ENCODE peak calls at places on chromosomes 13 and 19, in eight cellular contexts. V is mucosa of descending colon; R is endodermal cell; W is fibroblast of pulmonary artery; A is CD4-positive, CD25-positive, alpha-beta regulatory T cell; E is small intestine; X is left ventricle myocardium inferior; Q is astrocyte of the spinal cord. Z is an unnamed sample.

GRCh38 chr13:73325351-73326214 is 266.8 kb downstream of the KLF5 start:
- DNase-seq in V (no peak), E (peak), A (no peak), R (no peak), X (no peak), Q (no peak), W (no peak), Z (peak)

GRCh38 chr13:36131215-36131930 is at the start of gene DCLK1:
- DNase-seq in X (peak), V (peak), Q (peak), A (no peak), R (peak), W (peak), E (no peak), Z (peak)

GRCh38 chr19:10502524-10503001 is 593 bp downstream of the KEAP1 start:
- DNase-seq in Q (peak), X (peak), W (peak), E (peak), V (peak), A (peak), R (peak), Z (peak)

GRCh38 chr13:102440259-102440936 is 38.5 kb upstream of the FGF14 start:
- DNase-seq in A (no peak), V (peak), X (no peak), E (no peak), R (no peak), Q (no peak), W (no peak), Z (peak)

GRCh38 chr19:6766357-6767080 is 716 bp downstream of the SH2D3A start:
- DNase-seq in E (peak), V (peak), A (no peak), W (no peak), R (peak), X (no peak), Q (no peak), Z (peak)

GRCh38 chr13:46165485-46166220 is 16.3 kb downstream of the LCP1 start:
- DNase-seq in A (no peak), X (no peak), V (no peak), W (no peak), R (no peak), Q (peak), E (no peak), Z (peak)

GRCh38 chr13:40566811-40567210 is 99.6 kb downstream of the FOXO1 start:
- DNase-seq in X (no peak), W (no peak), Q (no peak), R (no peak), V (no peak), A (no peak), E (no peak), Z (no peak)

GRCh38 chr13:31610270-31610998 is 128.9 kb upstream of the RXFP2 start:
- DNase-seq in V (no peak), R (no peak), Q (no peak), E (no peak), X (no peak), W (no peak), A (no peak), Z (peak)

GRCh38 chr13:105920375-105920774 is 615.1 kb downstream of the EFNB2 start:
- DNase-seq in A (no peak), X (no peak), W (peak), R (no peak), E (peak), V (no peak), Q (peak), Z (peak)

GRCh38 chr13:75507027-75508001 is 25.3 kb upstream of the TBC1D4 start:
- DNase-seq in Q (no peak), X (no peak), V (no peak), A (no peak), R (no peak), E (no peak), W (no peak), Z (peak)

GRCh38 chr13:78700121-78700910 is 41.4 kb upstream of the OBI1 start:
- DNase-seq in Q (peak), W (peak), R (no peak), A (no peak), X (no peak), E (no peak), V (no peak), Z (peak)

GRCh38 chr13:111345682-111346081 is 25.2 kb downstream of the TEX29 start:
- DNase-seq in Q (no peak), W (no peak), V (no peak), E (no peak), R (no peak), A (no peak), X (no peak), Z (no peak)

GRCh38 chr19:18846862-18847515 is 15.2 kb downstream of the UPF1 start:
- DNase-seq in A (peak), E (peak), X (peak), V (peak), Q (peak), W (peak), R (peak), Z (peak)

GRCh38 chr19:53432088-53432661 is 391 bp downstream of the ZNF761 start:
- DNase-seq in R (peak), Q (no peak), E (no peak), X (peak), A (peak), W (peak), V (peak), Z (peak)

GRCh38 chr19:13060233-13060963 is 42.3 kb downstream of the LYL1 start:
- DNase-seq in A (no peak), Q (no peak), W (peak), V (peak), X (peak), E (no peak), R (peak), Z (no peak)

GRCh38 chr13:80871481-80871880 is 530.6 kb upstream of the SPRY2 start:
- DNase-seq in X (no peak), A (no peak), R (no peak), V (no peak), E (no peak), Q (peak), W (peak), Z (peak)

GRCh38 chr19:30681162-30681996 is 309.2 kb downstream of the ZNF536 start:
- DNase-seq in A (no peak), W (no peak), R (peak), E (no peak), X (no peak), Q (no peak), V (no peak), Z (no peak)

GRCh38 chr13:43058318-43058674 is 34.9 kb downstream of the DNAJC15 start:
- DNase-seq in X (no peak), V (peak), R (peak), A (no peak), E (peak), W (peak), Q (peak), Z (peak)

GRCh38 chr13:95573226-95573625 is 20.7 kb downstream of the CLDN10 start:
- DNase-seq in E (no peak), A (no peak), Q (peak), V (no peak), W (peak), R (no peak), X (no peak), Z (peak)

GRCh38 chr19:7386769-7387168 is 38.0 kb downstream of the ARHGEF18 start:
- DNase-seq in V (no peak), W (no peak), A (no peak), E (no peak), X (no peak), Q (no peak), R (no peak), Z (no peak)

GRCh38 chr13:33053397-33054066 is 37.3 kb downstream of the KL start:
- DNase-seq in W (no peak), X (no peak), E (no peak), R (no peak), V (no peak), Q (peak), A (no peak), Z (no peak)

DNA sequence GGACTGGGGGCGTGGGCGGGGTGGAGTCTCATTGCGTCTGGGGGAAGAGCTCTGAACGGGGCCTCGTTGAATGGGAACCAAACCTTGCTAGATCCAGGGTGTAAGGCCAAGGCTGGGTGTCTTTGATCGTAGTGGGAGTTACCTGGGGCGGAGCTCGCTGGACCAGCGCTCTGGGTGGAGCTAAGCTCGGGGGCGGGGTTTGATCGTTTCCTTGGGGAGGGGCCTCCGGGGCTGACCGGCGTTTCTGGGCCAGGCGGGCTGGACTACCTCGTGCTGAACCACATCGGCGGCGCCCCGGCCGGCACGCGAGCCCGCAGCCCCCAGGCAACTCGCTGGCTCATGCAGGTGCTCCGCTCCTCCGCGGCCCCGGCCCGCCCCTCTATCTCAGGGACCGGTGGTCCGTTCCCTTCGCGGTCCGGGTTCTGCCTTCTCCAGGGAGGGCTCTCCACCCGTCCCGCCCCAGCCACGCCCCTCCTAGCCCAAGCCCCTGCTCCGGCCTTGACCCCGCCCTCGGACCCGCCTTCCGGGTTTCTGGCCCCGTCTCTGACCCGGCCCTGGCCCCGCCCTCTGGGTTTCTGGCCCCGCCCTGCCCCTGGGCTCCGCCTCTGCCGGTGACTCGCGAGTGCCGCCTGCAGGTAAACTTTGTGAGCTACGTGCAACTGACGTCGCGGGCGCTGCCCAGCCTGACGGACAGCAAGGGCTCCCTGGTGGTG is 3.3 kb upstream of the RPL36 start:
- DNase-seq in A (peak), W (peak), Q (peak), V (peak), X (peak), E (peak), R (peak), Z (peak)
- H3K4me3 ChIP-seq in A (no peak), W (peak), Q (peak), V (peak), X (peak), E (peak), R (peak), Z (peak)

GRCh38 chr19:44752816-44753618 is 4.5 kb downstream of the BCL3 start:
- DNase-seq in E (peak), X (peak), A (peak), R (peak), Q (peak), W (peak), V (peak), Z (peak)

GRCh38 chr19:44753619-44753931 is 5.1 kb downstream of the BCL3 start:
- DNase-seq in W (no peak), Q (no peak), X (no peak), E (no peak), A (no peak), R (no peak), V (no peak), Z (no peak)

GRCh38 chr19:44750713-44751112 is 2.2 kb downstream of the BCL3 start:
- DNase-seq in X (no peak), V (no peak), Q (no peak), W (no peak), E (no peak), A (no peak), R (no peak), Z (no peak)

GRCh38 chr19:44753932-44754742 is 5.6 kb downstream of the BCL3 start:
- DNase-seq in V (peak), Q (peak), W (peak), E (peak), R (peak), X (peak), A (peak), Z (peak)

GRCh38 chr19:44752123-44752815 is 3.8 kb downstream of the BCL3 start:
- DNase-seq in V (no peak), W (no peak), X (no peak), R (no peak), E (no peak), Q (no peak), A (peak), Z (no peak)
- H3K4me3 ChIP-seq in V (no peak), W (peak), X (peak), R (no peak), E (no peak), Q (no peak), A (peak), Z (no peak)

GRCh38 chr19:42155796-42156195 is 23.6 kb upstream of the POU2F2 start:
- DNase-seq in X (no peak), E (no peak), V (no peak), R (no peak), Q (no peak), A (no peak), W (no peak), Z (no peak)

GRCh38 chr19:42153606-42154405 is 21.6 kb upstream of the POU2F2 start:
- DNase-seq in X (no peak), E (no peak), R (no peak), V (no peak), A (no peak), Q (no peak), W (no peak), Z (no peak)

GRCh38 chr19:42152876-42153275 is 20.6 kb upstream of the POU2F2 start:
- DNase-seq in V (no peak), X (no peak), Q (no peak), A (no peak), E (no peak), W (no peak), R (no peak), Z (no peak)

GRCh38 chr19:42156571-42156970 is 24.3 kb upstream of the POU2F2 start:
- DNase-seq in A (no peak), Q (no peak), E (no peak), W (no peak), V (no peak), R (no peak), X (no peak), Z (no peak)

GRCh38 chr19:42154471-42155323 is 22.5 kb upstream of the POU2F2 start:
- DNase-seq in V (no peak), Q (no peak), R (no peak), A (no peak), X (no peak), W (no peak), E (no peak), Z (no peak)
- H3K4me3 ChIP-seq in V (no peak), Q (no peak), R (no peak), A (no peak), X (no peak), W (no peak), E (no peak), Z (no peak)

GRCh38 chr19:16445238-16446107 is 26.3 kb downstream of the EPS15L1 start:
- DNase-seq in R (no peak), W (no peak), X (no peak), V (no peak), E (no peak), A (no peak), Q (peak), Z (peak)

GRCh38 chr19:16449330-16449961 is 22.3 kb downstream of the EPS15L1 start:
- DNase-seq in R (no peak), Q (no peak), W (no peak), E (peak), X (no peak), A (peak), V (no peak), Z (no peak)

GRCh38 chr19:16444273-16444597 is 27.5 kb downstream of the EPS15L1 start:
- DNase-seq in X (no peak), Q (no peak), A (no peak), W (no peak), R (no peak), E (no peak), V (no peak), Z (no peak)

GRCh38 chr19:16446108-16447014 is 25.4 kb downstream of the EPS15L1 start:
- DNase-seq in W (no peak), E (no peak), V (no peak), A (no peak), R (no peak), Q (peak), X (no peak), Z (no peak)

DNA sequence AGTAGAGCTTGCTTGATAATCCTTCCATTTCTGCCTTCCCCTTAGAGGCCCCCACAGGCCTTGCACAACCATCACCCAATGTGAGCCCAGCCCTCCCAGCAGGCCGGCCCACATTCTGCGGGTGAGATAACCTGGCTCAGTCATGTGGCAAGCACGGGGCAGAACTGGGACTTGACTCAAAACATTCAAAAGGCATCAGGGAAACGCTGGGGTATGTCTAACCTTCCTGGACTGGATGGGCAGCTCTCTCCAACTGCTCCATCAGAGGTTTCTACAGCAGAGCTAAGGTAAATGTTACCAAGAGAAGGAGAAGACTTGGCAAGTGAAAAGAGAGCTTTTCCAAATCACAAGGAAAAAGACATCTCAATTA is 24.8 kb downstream of the EPS15L1 start:
- DNase-seq in E (peak), V (no peak), W (peak), Q (peak), R (no peak), X (peak), A (no peak), Z (peak)
- H3K4me3 ChIP-seq in E (no peak), V (no peak), W (peak), Q (no peak), R (no peak), X (peak), A (no peak), Z (no peak)

GRCh38 chr19:48720251-48720612 is 707 bp upstream of the MAMSTR start:
- DNase-seq in E (no peak), W (no peak), R (no peak), Q (no peak), V (no peak), X (peak), A (no peak), Z (no peak)

GRCh38 chr19:48718711-48719231 is 754 bp downstream of the MAMSTR start:
- DNase-seq in E (no peak), R (peak), A (no peak), V (peak), Q (no peak), X (no peak), W (no peak), Z (no peak)

GRCh38 chr19:48717059-48717395 is 2.5 kb downstream of the MAMSTR start:
- DNase-seq in E (no peak), V (peak), R (no peak), A (no peak), X (no peak), Q (no peak), W (no peak), Z (no peak)

GRCh38 chr19:48720613-48721296 is 1.2 kb upstream of the MAMSTR start:
- DNase-seq in A (peak), R (peak), X (peak), W (peak), E (peak), V (peak), Q (peak), Z (peak)

DNA sequence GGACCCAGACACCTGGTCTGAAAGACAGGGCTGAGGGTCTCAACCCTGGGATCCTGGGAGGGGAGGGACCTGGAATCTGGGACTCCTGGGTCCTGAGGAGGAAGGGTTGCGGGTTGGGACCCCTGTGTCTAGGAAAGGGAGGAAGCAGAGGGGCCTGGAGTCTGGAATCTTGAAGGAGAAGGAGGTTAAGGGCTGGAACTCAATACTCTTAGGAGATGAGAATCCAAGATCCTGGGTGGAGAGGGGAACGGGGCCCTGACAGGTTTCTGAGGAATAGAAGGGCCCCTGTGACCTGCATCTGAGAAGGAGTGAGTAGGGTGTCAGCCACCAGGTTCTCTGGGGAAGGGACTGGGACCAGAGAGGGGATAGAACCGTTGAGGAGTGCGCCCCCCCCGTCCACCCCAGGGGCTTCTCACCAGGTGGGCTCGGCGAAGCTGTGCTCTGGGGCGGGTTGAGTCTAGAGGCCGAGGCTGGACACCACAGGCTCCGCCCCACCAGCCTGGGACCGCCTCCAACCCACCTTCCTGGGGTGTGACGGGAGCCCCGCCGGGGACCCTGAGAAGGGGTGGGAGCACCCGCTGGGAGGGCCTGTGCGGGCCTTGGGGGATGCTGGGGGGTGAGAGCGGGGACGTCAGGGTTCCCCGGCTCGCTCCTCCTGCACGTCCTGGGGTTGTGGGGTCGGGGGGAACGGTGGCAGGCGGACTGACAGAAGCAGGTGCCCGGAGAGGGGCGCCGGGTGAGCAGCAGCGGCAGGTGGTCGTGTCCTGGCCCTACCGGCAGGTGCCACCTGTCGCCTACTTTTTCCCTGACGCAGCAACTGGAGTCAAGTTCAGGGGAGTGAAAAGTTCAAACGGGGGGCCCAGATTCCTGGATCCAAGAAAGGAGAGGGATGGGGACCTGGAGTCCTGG is at the start of gene MAMSTR:
- DNase-seq in R (no peak), A (no peak), W (no peak), E (no peak), X (no peak), Q (no peak), V (peak), Z (no peak)
- H3K4me3 ChIP-seq in R (peak), A (peak), W (peak), E (no peak), X (peak), Q (peak), V (peak), Z (peak)

DNA sequence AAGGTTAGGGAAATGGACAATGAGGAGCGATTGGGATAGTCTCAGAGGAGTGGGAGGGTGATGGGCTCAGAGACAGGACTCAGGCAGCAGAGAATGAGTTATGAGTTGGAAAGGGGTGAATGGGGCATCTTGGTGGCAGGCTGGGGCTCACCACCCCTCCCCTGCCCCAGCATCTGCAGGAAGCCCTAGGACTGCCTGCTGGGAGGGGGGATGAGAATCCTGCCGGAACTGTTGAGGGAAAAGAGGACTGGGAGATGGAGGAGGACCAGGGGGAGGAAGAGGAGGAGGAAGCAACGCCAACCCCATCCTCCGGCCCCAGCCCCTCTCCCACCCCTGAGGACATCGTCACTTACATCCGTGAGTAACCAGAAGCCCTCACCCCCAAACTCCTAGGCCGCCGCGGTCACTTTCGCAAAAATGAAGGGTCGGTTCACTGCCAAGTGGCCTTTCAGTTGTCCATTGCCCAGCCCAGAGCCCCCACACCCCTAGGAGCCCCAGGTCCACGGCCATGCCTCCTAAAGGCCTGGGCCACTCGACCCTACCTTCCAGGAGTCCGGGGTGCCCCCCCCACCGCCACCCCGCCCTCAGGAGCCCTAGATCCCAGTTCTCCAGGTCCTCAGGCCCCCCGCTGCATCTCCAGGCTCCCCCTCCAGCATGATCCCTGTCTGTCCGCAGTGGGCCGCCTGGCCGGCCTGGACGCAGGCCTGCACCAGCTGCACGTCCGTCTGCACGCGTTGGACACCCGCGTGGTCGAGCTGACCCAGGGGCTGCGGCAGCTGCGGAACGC is 764 bp downstream of the CLEC11A start:
- DNase-seq in E (no peak), Q (no peak), A (no peak), R (no peak), W (no peak), V (no peak), X (no peak), Z (no peak)
- H3K4me3 ChIP-seq in E (no peak), Q (peak), A (no peak), R (peak), W (peak), V (no peak), X (peak), Z (no peak)

Z was measured in epithelial cell of esophagus.